ENCODE peak calls at places on chromosomes 5 and 9, in nine cellular contexts. Z is ACHN, K is NCI-H1417, D is NCI-H2081, R is mucosa of descending colon, O is neuronal stem cell, E is KG1, N is frontal cortex, T is cardiac muscle cell. Y is an unnamed sample.

GRCh38 chr9:121901616-121902015 is 191.5 kb downstream of the TTLL11 start:
- DNase-seq in Z (no peak), K (no peak), D (no peak), R (no peak), O (no peak), E (no peak), N (no peak), T (no peak), Y (no peak)

GRCh38 chr5:14071433-14071832 is 71.7 kb upstream of the TRIO start:
- DNase-seq in Z (no peak), K (no peak), D (no peak), R (no peak), O (no peak), E (no peak), N (no peak), T (no peak), Y (no peak)

GRCh38 chr5:138448481-138449398 is 9.9 kb downstream of the REEP2 start:
- DNase-seq in Z (peak), K (peak), D (peak), R (no peak), O (no peak), E (no peak), N (peak), T (no peak), Y (peak)

GRCh38 chr9:88605500-88606172 is 70.7 kb downstream of the NXNL2 start:
- DNase-seq in Z (no peak), K (no peak), D (no peak), R (no peak), O (no peak), E (no peak), N (no peak), T (no peak), Y (no peak)

GRCh38 chr5:10985091-10985490 is 224.1 kb upstream of the DAP start:
- DNase-seq in Z (no peak), K (no peak), D (no peak), R (no peak), O (no peak), E (no peak), N (no peak), T (no peak), Y (no peak)

GRCh38 chr5:57505640-57506039 is 23.0 kb upstream of the ACTBL2 start:
- DNase-seq in Z (no peak), K (no peak), D (no peak), R (no peak), O (no peak), E (no peak), N (no peak), T (no peak), Y (no peak)

GRCh38 chr9:136862849-136863622 is 3.1 kb downstream of the EDF1 start:
- DNase-seq in Z (no peak), K (no peak), D (no peak), R (peak), O (no peak), E (no peak), N (no peak), T (no peak), Y (no peak)

GRCh38 chr5:2515180-2515809 is 236.2 kb downstream of the IRX2 start:
- DNase-seq in Z (no peak), K (no peak), D (no peak), R (no peak), O (no peak), E (no peak), N (no peak), T (no peak), Y (no peak)

GRCh38 chr9:95552241-95552640 is 35.5 kb upstream of the PTCH1 start:
- DNase-seq in Z (no peak), K (no peak), D (no peak), R (no peak), O (no peak), E (no peak), N (no peak), T (no peak), Y (no peak)